ENCODE peak calls at places on chromosome 16, in nine cellular contexts. R is AG09319; J is activated T-helper 1 cell treated with anti-CD3 and anti-CD28 coated beads, Interleukin-12 subunit alpha, Interleukin-12 subunit beta, Interleukin-2, Interleukin-4 antibody, amounts not matched to agents 30 ng/mL and 10 ng/mL and 1 ng/mL, durations not matched to agents 14 hours and 24 hours and 36 hours; Y is activated CD4-positive, CD25-positive, alpha-beta regulatory T cell; L is BJ; Z is tibial nerve; O is type B pancreatic cell; N is CD8-positive, alpha-beta T cell; G is renal cortical epithelial cell. F is an unnamed sample.

GRCh38 chr16:68860978-68861892 is 17.9 kb downstream of the TANGO6 start:
- DNase-seq in R (no peak), J (no peak), Y (no peak), L (no peak), Z (no peak), O (no peak), N (no peak), G (no peak), F (no peak)

GRCh38 chr16:85083051-85083639 is 29.1 kb downstream of the CIBAR2 start:
- DNase-seq in R (no peak), J (no peak), Y (no peak), L (no peak), Z (no peak), O (no peak), N (no peak), G (no peak), F (no peak)

GRCh38 chr16:75317101-75317522 is 65.7 kb upstream of the BCAR1 start:
- DNase-seq in R (no peak), J (no peak), Y (no peak), L (no peak), Z (no peak), O (no peak), N (no peak), G (no peak), F (no peak)

GRCh38 chr16:23423496-23424049 is 29.4 kb downstream of the COG7 start:
- DNase-seq in R (peak), J (no peak), Y (no peak), L (peak), Z (peak), O (no peak), N (no peak), G (peak), F (peak)

GRCh38 chr16:24332178-24332577 is 76.0 kb downstream of the CACNG3 start:
- DNase-seq in R (no peak), J (no peak), Y (no peak), L (no peak), Z (no peak), O (no peak), N (no peak), G (no peak), F (no peak)

GRCh38 chr16:35798885-35799426 is 2339.5 kb downstream of the TP53TG3F start:
- DNase-seq in R (no peak), J (no peak), Y (no peak), L (no peak), Z (no peak), O (no peak), N (no peak), G (peak), F (no peak)

GRCh38 chr16:59907671-59908070 is 1173.6 kb upstream of the GOT2 start:
- DNase-seq in R (no peak), J (no peak), Y (no peak), L (no peak), Z (no peak), O (no peak), N (no peak), G (no peak), F (no peak)

GRCh38 chr16:48384982-48385271 is 286 bp downstream of the SIAH1 start:
- DNase-seq in R (no peak), J (no peak), Y (no peak), L (no peak), Z (no peak), O (no peak), N (no peak), G (no peak), F (no peak)

GRCh38 chr16:84842516-84843148 is 22.8 kb downstream of the CRISPLD2 start:
- DNase-seq in R (no peak), J (no peak), Y (no peak), L (no peak), Z (no peak), O (no peak), N (no peak), G (no peak), F (no peak)

GRCh38 chr16:69848635-69849545 is 86.8 kb downstream of the WWP2 start:
- DNase-seq in R (peak), J (no peak), Y (no peak), L (peak), Z (peak), O (no peak), N (no peak), G (peak), F (peak)

GRCh38 chr16:10971560-10971961 is 27.2 kb downstream of the CLEC16A start:
- DNase-seq in R (peak), J (peak), Y (no peak), L (peak), Z (peak), O (no peak), N (no peak), G (peak), F (no peak)

GRCh38 chr16:88953003-88953690 is 23.9 kb downstream of the CBFA2T3 start:
- DNase-seq in R (no peak), J (no peak), Y (no peak), L (no peak), Z (no peak), O (no peak), N (no peak), G (no peak), F (no peak)